ENCODE peak calls at places on chromosomes 13 and 19, in seven cellular contexts. L is stomach, K is DND-41, V is lung, I is GM23338, J is upper lobe of right lung, U is left ventricle myocardium inferior. C is an unnamed sample.

GRCh38 chr13:103291693-103292572 is 225.7 kb upstream of the SLC10A2 start:
- DNase-seq in J (no peak), I (peak; percentile 45), L (no peak), K (no peak), U (no peak), V (no peak), C (no peak)

GRCh38 chr19:18896421-18896841 is 473 bp upstream of the CERS1 start:
- DNase-seq in I (peak; percentile 47), U (no peak), L (no peak), K (no peak), V (no peak), J (no peak), C (peak; percentile 63)

GRCh38 chr13:107138987-107139386 is 571.0 kb upstream of the ARGLU1 start:
- DNase-seq in V (no peak), U (no peak), J (no peak), I (no peak), L (no peak), K (no peak), C (no peak)

GRCh38 chr13:28147489-28147888 is 9.1 kb downstream of the PAN3 start:
- DNase-seq in L (no peak), I (no peak), J (no peak), U (no peak), K (no peak), V (no peak), C (no peak)

GRCh38 chr19:50607874-50608785 is 31.6 kb downstream of the SYT3 start:
- DNase-seq in V (peak; percentile 82), K (no peak), I (peak; percentile 100), L (peak; percentile 42), U (peak; percentile 53), J (peak; percentile 94), C (peak; percentile 98)

GRCh38 chr19:35124098-35125060 is 8.8 kb downstream of the FXYD3 start:
- DNase-seq in K (no peak), L (peak; percentile 96), J (peak; percentile 96), U (peak; percentile 93), V (peak; percentile 92), I (peak; percentile 64), C (peak; percentile 93)

GRCh38 chr13:51542358-51542972 is 41.8 kb upstream of the WDFY2 start:
- DNase-seq in U (no peak), I (peak; percentile 52), V (no peak), K (no peak), J (no peak), L (peak; percentile 32), C (no peak)

GRCh38 chr13:47628666-47629065 is 372.4 kb downstream of the SUCLA2 start:
- DNase-seq in L (no peak), U (no peak), V (no peak), K (no peak), I (no peak), J (no peak), C (no peak)

GRCh38 chr19:49875801-49876421 is 1.2 kb downstream of the AKT1S1 start:
- DNase-seq in L (no peak), V (peak; percentile 74), I (peak; percentile 83), J (peak; percentile 86), K (peak; percentile 71), U (peak; percentile 64), C (peak; percentile 69)

GRCh38 chr19:34263745-34264237 is 9.4 kb downstream of the GARRE1 start:
- DNase-seq in K (no peak), L (no peak), V (no peak), U (no peak), J (no peak), I (no peak), C (no peak)

GRCh38 chr13:29386246-29386645 is 209.2 kb downstream of the SLC7A1 start:
- DNase-seq in L (no peak), I (no peak), J (no peak), V (no peak), K (no peak), U (no peak), C (no peak)

GRCh38 chr13:79534596-79534995 is 53.6 kb downstream of the NDFIP2 start:
- DNase-seq in U (no peak), V (no peak), J (no peak), K (no peak), I (no peak), L (no peak), C (no peak)

GRCh38 chr19:15331419-15332310 is 674 bp downstream of the BRD4 start:
- DNase-seq in V (peak; percentile 42), U (peak; percentile 60), I (peak; percentile 55), L (peak; percentile 59), J (peak; percentile 85), K (peak; percentile 69), C (peak; percentile 31)

GRCh38 chr13:102191951-102192461 is 209.8 kb downstream of the FGF14 start:
- DNase-seq in U (no peak), J (no peak), V (no peak), L (no peak), K (no peak), I (no peak), C (no peak)

GRCh38 chr19:1862424-1863307 is 713 bp downstream of the KLF16 start:
- DNase-seq in I (peak; percentile 72), J (peak; percentile 78), K (peak; percentile 62), V (no peak), U (no peak), L (no peak), C (no peak)
- H3K27ac ChIP-seq in I (no peak overlapping the region), J (peak overlapping the region; percentile 65), K (peak overlapping the region; percentile 62), V (peak overlapping the region; percentile 82), U (peak overlapping the region; percentile 95), L (peak overlapping the region; percentile 85), C (no peak overlapping the region)

DNA sequence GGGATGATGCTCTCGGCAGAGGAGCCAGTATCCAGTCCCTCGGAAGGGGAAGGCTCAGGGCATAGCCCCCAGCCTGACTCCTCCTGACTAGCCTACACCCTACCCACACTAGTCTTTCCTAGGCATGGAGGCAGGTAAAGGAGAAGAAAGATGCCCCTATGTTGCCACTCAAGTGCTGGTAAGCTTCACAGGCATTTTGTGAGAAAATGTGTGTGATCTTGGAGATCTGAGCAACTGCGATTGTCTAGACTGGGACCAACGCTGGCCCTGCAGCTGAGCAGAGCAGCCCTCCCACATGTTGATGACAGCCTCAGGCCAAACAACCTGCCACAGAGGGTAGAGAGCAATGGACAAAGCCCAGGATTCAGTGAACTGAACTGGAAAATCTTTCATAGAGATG is 11.7 kb upstream of the ATP12A start:
- DNase-seq in J (no peak), K (no peak), L (no peak), I (no peak), V (no peak), U (no peak), C (no peak)
- H3K27ac ChIP-seq in J (no peak overlapping the region), K (no peak overlapping the region), L (no peak overlapping the region), I (no peak overlapping the region), V (no peak overlapping the region), U (no peak overlapping the region), C (no peak overlapping the region)

DNA sequence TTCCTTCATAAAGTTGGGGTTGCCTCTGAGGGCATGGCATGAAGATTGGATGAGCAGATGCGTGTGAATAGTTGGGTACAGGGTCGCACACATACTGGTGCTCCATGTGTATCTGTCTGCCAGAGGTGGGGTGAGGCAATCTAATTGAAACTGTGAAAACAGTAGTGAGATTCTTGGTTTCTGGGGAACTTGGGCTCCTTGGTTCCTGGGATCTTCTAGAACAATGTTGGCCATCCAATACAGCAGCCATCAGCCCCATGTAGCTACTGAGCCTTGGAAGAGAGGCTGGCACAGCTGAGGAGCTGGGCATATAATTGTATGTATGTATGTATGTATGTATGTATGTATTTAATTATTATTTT is 616 bp downstream of the FCHO1 start:
- DNase-seq in L (no peak), U (no peak), I (no peak), K (no peak), V (no peak), J (no peak), C (no peak)
- H3K27ac ChIP-seq in L (peak overlapping the region; percentile 56), U (no peak overlapping the region), I (no peak overlapping the region), K (peak overlapping the region; percentile 87), V (no peak overlapping the region), J (peak overlapping the region; percentile 58), C (peak overlapping the region; percentile 100)

GRCh38 chr13:49607761-49608160 is 20.5 kb upstream of the ARL11 start:
- DNase-seq in K (no peak), U (no peak), I (no peak), V (no peak), J (no peak), L (no peak), C (no peak)
- H3K27ac ChIP-seq in K (no peak overlapping the region), U (no peak overlapping the region), I (no peak overlapping the region), V (no peak overlapping the region), J (no peak overlapping the region), L (no peak overlapping the region), C (no peak overlapping the region)

DNA sequence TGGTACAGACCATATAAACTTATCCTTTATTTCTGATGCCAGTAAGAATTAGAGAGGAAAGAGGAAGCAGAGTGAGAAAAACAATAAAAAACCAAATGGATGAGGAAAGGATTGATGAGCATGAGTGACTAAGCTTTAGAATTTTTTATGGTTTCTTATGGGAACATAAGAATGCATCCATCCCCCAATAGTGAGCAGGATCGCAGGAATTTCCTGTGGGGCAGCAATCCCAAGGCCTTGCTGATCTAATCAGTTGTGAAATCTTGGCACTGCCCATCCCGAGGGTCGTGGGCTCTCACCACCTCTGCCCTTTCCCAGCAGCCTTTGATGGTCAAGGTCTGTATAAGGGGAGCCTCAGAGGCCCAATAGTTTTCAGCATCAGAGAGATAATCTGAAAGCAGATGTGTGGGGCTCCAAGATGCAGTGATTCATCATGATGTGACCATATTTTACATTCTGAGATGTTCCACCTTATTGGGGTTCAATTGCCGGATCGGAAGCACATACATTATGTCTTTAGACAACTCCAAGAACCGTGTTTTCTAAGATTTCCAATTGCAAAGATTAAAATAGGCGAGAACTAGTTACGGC is 222.1 kb downstream of the DNAJC15 start:
- DNase-seq in I (no peak), U (no peak), L (no peak), V (no peak), J (no peak), K (no peak), C (no peak)
- H3K27ac ChIP-seq in I (no peak overlapping the region), U (no peak overlapping the region), L (no peak overlapping the region), V (no peak overlapping the region), J (no peak overlapping the region), K (no peak overlapping the region), C (no peak overlapping the region)

GRCh38 chr13:48978942-48979601 is 3.4 kb downstream of the FNDC3A start:
- DNase-seq in L (no peak), J (no peak), K (no peak), I (peak; percentile 71), U (no peak), V (no peak), C (no peak)

GRCh38 chr13:48975926-48976676 is 389 bp downstream of the FNDC3A start:
- DNase-seq in I (peak; percentile 83), V (peak; percentile 80), U (peak; percentile 85), K (peak; percentile 86), L (peak; percentile 88), J (peak; percentile 93), C (peak; percentile 86)

GRCh38 chr13:48975101-48975925 is at the start of gene FNDC3A:
- DNase-seq in I (peak; percentile 89), J (peak; percentile 92), U (peak; percentile 83), L (peak; percentile 41), K (peak; percentile 74), V (peak; percentile 56), C (no peak)

GRCh38 chr13:48977973-48978372 is 2.3 kb downstream of the FNDC3A start:
- DNase-seq in K (no peak), I (no peak), J (no peak), U (no peak), V (no peak), L (no peak), C (no peak)

GRCh38 chr13:48976677-48977625 is 1.2 kb downstream of the FNDC3A start:
- DNase-seq in L (no peak), V (no peak), K (no peak), I (no peak), U (no peak), J (no peak), C (no peak)
- H3K27ac ChIP-seq in L (peak overlapping the region; percentile 99), V (peak overlapping the region; percentile 92), K (peak overlapping the region; percentile 87), I (peak overlapping the region; percentile 71), U (peak overlapping the region; percentile 98), J (peak overlapping the region; percentile 99), C (peak overlapping the region; percentile 93)

GRCh38 chr19:7736148-7736547 is 4.2 kb upstream of the CLEC4G start:
- DNase-seq in V (no peak), J (peak; percentile 6), I (no peak), L (no peak), U (no peak), K (no peak), C (no peak)
- H3K27ac ChIP-seq in V (no peak overlapping the region), J (no peak overlapping the region), I (no peak overlapping the region), L (no peak overlapping the region), U (no peak overlapping the region), K (no peak overlapping the region), C (no peak overlapping the region)

C was measured in dorsolateral prefrontal cortex.